ENCODE peak calls at places on chromosome 10, in seven cellular contexts. L, M, Y, X, G, A and Q are unnamed samples.

GRCh38 chr10:5502903-5503835 is 3.8 kb upstream of the CALML5 start:
- DNase-seq in X (no peak), L (no peak), M (peak; percentile 77), A (peak; percentile 29), Y (no peak), G (no peak), Q (no peak)

GRCh38 chr10:131280101-131280500 is 31.4 kb downstream of the TCERG1L start:
- DNase-seq in A (no peak), L (no peak), X (no peak), G (no peak), M (no peak), Y (no peak), Q (no peak)

GRCh38 chr10:1157615-1157933 is 101.4 kb downstream of the WDR37 start:
- DNase-seq in L (no peak), X (no peak), A (no peak), Y (no peak), M (no peak), G (no peak), Q (no peak)

GRCh38 chr10:128163701-128164100 is 37.5 kb upstream of the MKI67 start:
- DNase-seq in L (no peak), G (no peak), Y (no peak), M (no peak), X (no peak), A (no peak), Q (no peak)

GRCh38 chr10:4918236-4918635 is 45.0 kb upstream of the AKR1C1 start:
- DNase-seq in X (no peak), Y (no peak), G (no peak), M (no peak), L (no peak), A (no peak), Q (no peak)

GRCh38 chr10:29480281-29480954 is 154.4 kb downstream of the SVIL start:
- DNase-seq in X (no peak), A (no peak), G (no peak), M (no peak), L (no peak), Y (no peak), Q (no peak)

GRCh38 chr10:24469993-24470392 is 253.7 kb downstream of the ARHGAP21 start:
- DNase-seq in X (no peak), L (no peak), M (peak; percentile 45), G (no peak), Y (no peak), A (no peak), Q (no peak)

GRCh38 chr10:46285966-46286620 is 704 bp upstream of the ANTXRL start:
- DNase-seq in A (no peak), X (no peak), G (no peak), M (no peak), Y (no peak), L (no peak), Q (no peak)

GRCh38 chr10:31942892-31943291 is 14.3 kb upstream of the ARHGAP12 start:
- DNase-seq in Y (no peak), X (no peak), A (no peak), L (no peak), M (peak; percentile 65), G (no peak), Q (no peak)

GRCh38 chr10:13684252-13684791 is 97.6 kb downstream of the PRPF18 start:
- DNase-seq in L (peak; percentile 81), A (no peak), G (no peak), M (no peak), X (peak; percentile 79), Y (no peak), Q (no peak)

GRCh38 chr10:7408003-7408493 is 2.8 kb downstream of the SFMBT2 start:
- DNase-seq in X (no peak), M (no peak), Y (no peak), L (no peak), A (no peak), G (peak; percentile 23), Q (peak; percentile 52)

GRCh38 chr10:119360181-119360921 is 153.0 kb downstream of the GRK5 start:
- DNase-seq in L (no peak), Y (no peak), M (no peak), X (no peak), A (no peak), G (no peak), Q (no peak)

GRCh38 chr10:122435212-122435827 is 19.1 kb upstream of the ARMS2 start:
- DNase-seq in A (peak; percentile 40), X (peak; percentile 75), M (no peak), G (peak; percentile 30), Y (no peak), L (peak; percentile 52), Q (no peak)

GRCh38 chr10:3871424-3871996 is 86.5 kb upstream of the KLF6 start:
- DNase-seq in X (no peak), A (no peak), M (no peak), G (no peak), Y (no peak), L (no peak), Q (no peak)

GRCh38 chr10:113158183-113158582 is 208.1 kb downstream of the TCF7L2 start:
- DNase-seq in A (no peak), G (peak; percentile 67), M (no peak), X (no peak), Y (no peak), L (no peak), Q (peak; percentile 27)

GRCh38 chr10:30749368-30749767 is 119.8 kb upstream of the LYZL2 start:
- DNase-seq in A (no peak), M (no peak), G (no peak), X (no peak), Y (no peak), L (no peak), Q (no peak)